ENCODE peak calls at places on chromosomes 6 and 20, in eight cellular contexts. One of them, this sample, is unnamed.

GRCh38 chr20:19809487-19809886 is 51.4 kb downstream of the RIN2 start:
- DNase-seq in NCI-H69: peak
- DNase-seq in psoas muscle: no peak
- DNase-seq in astrocyte of the cerebellum: no peak
- DNase-seq in activated CD8-positive, alpha-beta memory T cell treated with anti-CD3 and anti-CD28 coated beads, Interleukin-2, amount 50 U/mL, for 4 hours: no peak
- DNase-seq in fibroblast of mammary gland: no peak
- DNase-seq in EL: no peak
- DNase-seq in ovary: no peak
- DNase-seq in this sample: no peak

GRCh38 chr6:12815884-12816600 is 99.5 kb downstream of the PHACTR1 start:
- DNase-seq in astrocyte of the cerebellum: no peak
- DNase-seq in EL: peak
- DNase-seq in NCI-H69: no peak
- DNase-seq in activated CD8-positive, alpha-beta memory T cell treated with anti-CD3 and anti-CD28 coated beads, Interleukin-2, amount 50 U/mL, for 4 hours: no peak
- DNase-seq in fibroblast of mammary gland: no peak
- DNase-seq in ovary: no peak
- DNase-seq in psoas muscle: no peak
- DNase-seq in this sample: no peak

GRCh38 chr6:145836170-145836569 is 21.6 kb upstream of the FBXO30 start:
- DNase-seq in activated CD8-positive, alpha-beta memory T cell treated with anti-CD3 and anti-CD28 coated beads, Interleukin-2, amount 50 U/mL, for 4 hours: no peak
- DNase-seq in astrocyte of the cerebellum: no peak
- DNase-seq in EL: peak
- DNase-seq in psoas muscle: peak
- DNase-seq in fibroblast of mammary gland: peak
- DNase-seq in NCI-H69: no peak
- DNase-seq in ovary: no peak
- DNase-seq in this sample: no peak

GRCh38 chr20:57166568-57167291 is 99.7 kb downstream of the BMP7 start:
- DNase-seq in ovary: no peak
- DNase-seq in activated CD8-positive, alpha-beta memory T cell treated with anti-CD3 and anti-CD28 coated beads, Interleukin-2, amount 50 U/mL, for 4 hours: no peak
- DNase-seq in astrocyte of the cerebellum: no peak
- DNase-seq in psoas muscle: no peak
- DNase-seq in EL: peak
- DNase-seq in fibroblast of mammary gland: no peak
- DNase-seq in NCI-H69: no peak
- DNase-seq in this sample: no peak

GRCh38 chr6:30862156-30862875 is 22.0 kb upstream of the DDR1 start:
- DNase-seq in ovary: no peak
- DNase-seq in activated CD8-positive, alpha-beta memory T cell treated with anti-CD3 and anti-CD28 coated beads, Interleukin-2, amount 50 U/mL, for 4 hours: no peak
- DNase-seq in NCI-H69: no peak
- DNase-seq in fibroblast of mammary gland: no peak
- DNase-seq in EL: no peak
- DNase-seq in psoas muscle: no peak
- DNase-seq in astrocyte of the cerebellum: no peak
- DNase-seq in this sample: no peak

GRCh38 chr6:87700729-87701675 is 1.0 kb downstream of the AKIRIN2 start:
- DNase-seq in activated CD8-positive, alpha-beta memory T cell treated with anti-CD3 and anti-CD28 coated beads, Interleukin-2, amount 50 U/mL, for 4 hours: peak
- DNase-seq in psoas muscle: peak
- DNase-seq in ovary: peak
- DNase-seq in EL: peak
- DNase-seq in NCI-H69: peak
- DNase-seq in fibroblast of mammary gland: peak
- DNase-seq in astrocyte of the cerebellum: no peak
- DNase-seq in this sample: no peak

GRCh38 chr6:20186981-20187380 is 25.3 kb downstream of the MBOAT1 start:
- DNase-seq in EL: peak
- DNase-seq in ovary: no peak
- DNase-seq in psoas muscle: no peak
- DNase-seq in fibroblast of mammary gland: no peak
- DNase-seq in NCI-H69: no peak
- DNase-seq in astrocyte of the cerebellum: no peak
- DNase-seq in activated CD8-positive, alpha-beta memory T cell treated with anti-CD3 and anti-CD28 coated beads, Interleukin-2, amount 50 U/mL, for 4 hours: no peak
- DNase-seq in this sample: no peak

GRCh38 chr20:4726710-4727391 is 5.1 kb downstream of the PRND start:
- DNase-seq in fibroblast of mammary gland: peak
- DNase-seq in activated CD8-positive, alpha-beta memory T cell treated with anti-CD3 and anti-CD28 coated beads, Interleukin-2, amount 50 U/mL, for 4 hours: peak
- DNase-seq in psoas muscle: no peak
- DNase-seq in EL: peak
- DNase-seq in NCI-H69: peak
- DNase-seq in astrocyte of the cerebellum: peak
- DNase-seq in ovary: peak
- DNase-seq in this sample: no peak

GRCh38 chr20:17662333-17663039 is 19.6 kb downstream of the RRBP1 start:
- DNase-seq in activated CD8-positive, alpha-beta memory T cell treated with anti-CD3 and anti-CD28 coated beads, Interleukin-2, amount 50 U/mL, for 4 hours: no peak
- DNase-seq in EL: peak
- DNase-seq in astrocyte of the cerebellum: no peak
- DNase-seq in fibroblast of mammary gland: peak
- DNase-seq in psoas muscle: peak
- DNase-seq in NCI-H69: no peak
- DNase-seq in ovary: no peak
- DNase-seq in this sample: no peak

GRCh38 chr6:111591370-111591900 is 14.2 kb downstream of the TRAF3IP2 start:
- DNase-seq in activated CD8-positive, alpha-beta memory T cell treated with anti-CD3 and anti-CD28 coated beads, Interleukin-2, amount 50 U/mL, for 4 hours: no peak
- DNase-seq in NCI-H69: peak
- DNase-seq in fibroblast of mammary gland: peak
- DNase-seq in EL: peak
- DNase-seq in psoas muscle: peak
- DNase-seq in astrocyte of the cerebellum: peak
- DNase-seq in ovary: peak
- DNase-seq in this sample: peak

GRCh38 chr20:59149678-59150504 is 13.7 kb upstream of the ZNF831 start:
- DNase-seq in EL: no peak
- DNase-seq in fibroblast of mammary gland: no peak
- DNase-seq in activated CD8-positive, alpha-beta memory T cell treated with anti-CD3 and anti-CD28 coated beads, Interleukin-2, amount 50 U/mL, for 4 hours: peak
- DNase-seq in psoas muscle: peak
- DNase-seq in astrocyte of the cerebellum: no peak
- DNase-seq in NCI-H69: peak
- DNase-seq in ovary: no peak
- DNase-seq in this sample: no peak

GRCh38 chr6:38518511-38519304 is 121.0 kb downstream of the BTBD9 start:
- DNase-seq in NCI-H69: no peak
- DNase-seq in EL: no peak
- DNase-seq in psoas muscle: no peak
- DNase-seq in fibroblast of mammary gland: no peak
- DNase-seq in activated CD8-positive, alpha-beta memory T cell treated with anti-CD3 and anti-CD28 coated beads, Interleukin-2, amount 50 U/mL, for 4 hours: no peak
- DNase-seq in astrocyte of the cerebellum: no peak
- DNase-seq in ovary: no peak
- DNase-seq in this sample: no peak

GRCh38 chr6:120871416-120872261 is 462.6 kb downstream of the TBC1D32 start:
- DNase-seq in psoas muscle: no peak
- DNase-seq in fibroblast of mammary gland: no peak
- DNase-seq in ovary: no peak
- DNase-seq in EL: no peak
- DNase-seq in NCI-H69: peak
- DNase-seq in astrocyte of the cerebellum: no peak
- DNase-seq in activated CD8-positive, alpha-beta memory T cell treated with anti-CD3 and anti-CD28 coated beads, Interleukin-2, amount 50 U/mL, for 4 hours: no peak
- DNase-seq in this sample: no peak

GRCh38 chr20:50251992-50252491 is 61.4 kb downstream of the CEBPB start:
- DNase-seq in astrocyte of the cerebellum: no peak
- DNase-seq in psoas muscle: no peak
- DNase-seq in activated CD8-positive, alpha-beta memory T cell treated with anti-CD3 and anti-CD28 coated beads, Interleukin-2, amount 50 U/mL, for 4 hours: no peak
- DNase-seq in ovary: no peak
- DNase-seq in EL: peak
- DNase-seq in NCI-H69: no peak
- DNase-seq in fibroblast of mammary gland: peak
- DNase-seq in this sample: no peak

GRCh38 chr6:67642582-67642981 is 992.5 kb upstream of the ADGRB3 start:
- DNase-seq in astrocyte of the cerebellum: no peak
- DNase-seq in psoas muscle: no peak
- DNase-seq in NCI-H69: no peak
- DNase-seq in fibroblast of mammary gland: no peak
- DNase-seq in activated CD8-positive, alpha-beta memory T cell treated with anti-CD3 and anti-CD28 coated beads, Interleukin-2, amount 50 U/mL, for 4 hours: no peak
- DNase-seq in EL: no peak
- DNase-seq in ovary: no peak
- DNase-seq in this sample: no peak